ENCODE peak calls at places on chromosome 18, in ten cellular contexts. Z is sigmoid colon, W is breast epithelium, M is Peyer's patch, B is ovary, C is A549, E is IMR-90, R is testis, I is adrenal gland, O is upper lobe of left lung. V is an unnamed sample.

GRCh38 chr18:39839782-39840181 is 2115.3 kb upstream of the PIK3C3 start:
- DNase-seq in Z (no peak), W (no peak), M (no peak), B (no peak), C (no peak), E (peak; percentile 1), R (no peak), I (no peak), O (no peak), V (no peak)

GRCh38 chr18:28073658-28074057 is 103.3 kb downstream of the CDH2 start:
- DNase-seq in Z (no peak), W (no peak), M (no peak), B (no peak), C (no peak), E (no peak), R (no peak), I (no peak), O (no peak), V (no peak)

GRCh38 chr18:12287684-12288405 is 20.2 kb upstream of the TUBB6 start:
- DNase-seq in Z (peak; percentile 93), W (peak; percentile 90), M (peak; percentile 73), B (peak; percentile 56), C (peak; percentile 40), E (peak; percentile 95), R (peak; percentile 84), I (peak; percentile 76), O (peak; percentile 87), V (peak; percentile 84)

GRCh38 chr18:61731693-61732376 is 161.0 kb downstream of the RNF152 start:
- DNase-seq in Z (no peak), W (no peak), M (no peak), B (no peak), C (no peak), E (no peak), R (no peak), I (no peak), O (no peak), V (no peak)

GRCh38 chr18:44238449-44238848 is 442.2 kb upstream of the SETBP1 start:
- DNase-seq in Z (no peak), W (no peak), M (no peak), B (no peak), C (no peak), E (no peak), R (no peak), I (no peak), O (no peak), V (no peak)

GRCh38 chr18:28063181-28063790 is 113.6 kb downstream of the CDH2 start:
- DNase-seq in Z (no peak), W (no peak), M (no peak), B (no peak), C (no peak), E (peak; percentile 48), R (no peak), I (no peak), O (no peak), V (no peak)

GRCh38 chr18:77203851-77204250 is 45.8 kb upstream of the GALR1 start:
- DNase-seq in Z (no peak), W (no peak), M (no peak), B (no peak), C (no peak), E (no peak), R (no peak), I (peak; percentile 48), O (no peak), V (no peak)

GRCh38 chr18:40249390-40250080 is 1705.5 kb upstream of the PIK3C3 start:
- DNase-seq in Z (no peak), W (no peak), M (no peak), B (no peak), C (no peak), E (peak; percentile 6), R (no peak), I (no peak), O (no peak), V (no peak)

GRCh38 chr18:24924066-24924716 is 427.8 kb downstream of the ZNF521 start:
- DNase-seq in Z (no peak), W (no peak), M (no peak), B (no peak), C (no peak), E (no peak), R (no peak), I (no peak), O (no peak), V (no peak)

GRCh38 chr18:26458526-26459232 is 89.7 kb downstream of the KCTD1 start:
- DNase-seq in Z (no peak), W (peak; percentile 26), M (no peak), B (no peak), C (no peak), E (peak; percentile 80), R (no peak), I (no peak), O (no peak), V (no peak)

GRCh38 chr18:26460449-26461091 is 87.8 kb downstream of the KCTD1 start:
- DNase-seq in Z (no peak), W (no peak), M (no peak), B (no peak), C (peak; percentile 41), E (peak; percentile 38), R (no peak), I (no peak), O (no peak), V (no peak)

GRCh38 chr18:26457611-26458350 is 90.6 kb downstream of the KCTD1 start:
- DNase-seq in Z (no peak), W (no peak), M (no peak), B (no peak), C (no peak), E (no peak), R (no peak), I (no peak), O (peak; percentile 67), V (no peak)

GRCh38 chr18:26459884-26460283 is 88.5 kb downstream of the KCTD1 start:
- DNase-seq in Z (no peak), W (no peak), M (no peak), B (no peak), C (no peak), E (no peak), R (no peak), I (no peak), O (no peak), V (no peak)

DNA sequence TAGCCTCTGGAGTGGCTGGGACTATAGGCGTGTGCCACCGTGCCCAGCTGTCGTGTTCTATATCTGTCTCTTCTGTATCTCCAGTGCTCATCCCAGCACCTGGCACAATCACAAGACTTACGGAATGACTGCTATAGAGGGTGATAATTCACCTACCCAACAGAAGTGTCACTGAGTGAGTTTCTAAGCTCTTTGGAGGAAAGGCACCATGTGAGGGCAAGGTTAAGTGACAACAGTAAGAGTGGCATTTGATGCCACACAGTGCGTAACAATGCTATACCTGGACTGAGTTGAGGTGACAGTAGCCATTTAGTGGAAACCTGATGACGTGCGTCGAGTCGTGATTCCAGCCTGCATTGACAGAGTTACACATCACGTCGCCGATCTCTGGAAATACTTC is 89.0 kb downstream of the KCTD1 start:
- DNase-seq in Z (no peak), W (no peak), M (no peak), B (no peak), C (no peak), E (no peak), R (no peak), I (no peak), O (no peak), V (no peak)
- H3K4me1 ChIP-seq in Z (no peaks in the 10 kb centered on the region), W (no peaks in the 10 kb centered on the region), M (no peaks in the 10 kb centered on the region), B (no peaks in the 10 kb centered on the region), C (peaks cover 59% of the 10 kb centered on the region), E (peaks cover 9% of the 10 kb centered on the region), R (peaks cover 5% of the 10 kb centered on the region), I (no peaks in the 10 kb centered on the region), O (no peaks in the 10 kb centered on the region), V (no peaks in the 10 kb centered on the region)

DNA sequence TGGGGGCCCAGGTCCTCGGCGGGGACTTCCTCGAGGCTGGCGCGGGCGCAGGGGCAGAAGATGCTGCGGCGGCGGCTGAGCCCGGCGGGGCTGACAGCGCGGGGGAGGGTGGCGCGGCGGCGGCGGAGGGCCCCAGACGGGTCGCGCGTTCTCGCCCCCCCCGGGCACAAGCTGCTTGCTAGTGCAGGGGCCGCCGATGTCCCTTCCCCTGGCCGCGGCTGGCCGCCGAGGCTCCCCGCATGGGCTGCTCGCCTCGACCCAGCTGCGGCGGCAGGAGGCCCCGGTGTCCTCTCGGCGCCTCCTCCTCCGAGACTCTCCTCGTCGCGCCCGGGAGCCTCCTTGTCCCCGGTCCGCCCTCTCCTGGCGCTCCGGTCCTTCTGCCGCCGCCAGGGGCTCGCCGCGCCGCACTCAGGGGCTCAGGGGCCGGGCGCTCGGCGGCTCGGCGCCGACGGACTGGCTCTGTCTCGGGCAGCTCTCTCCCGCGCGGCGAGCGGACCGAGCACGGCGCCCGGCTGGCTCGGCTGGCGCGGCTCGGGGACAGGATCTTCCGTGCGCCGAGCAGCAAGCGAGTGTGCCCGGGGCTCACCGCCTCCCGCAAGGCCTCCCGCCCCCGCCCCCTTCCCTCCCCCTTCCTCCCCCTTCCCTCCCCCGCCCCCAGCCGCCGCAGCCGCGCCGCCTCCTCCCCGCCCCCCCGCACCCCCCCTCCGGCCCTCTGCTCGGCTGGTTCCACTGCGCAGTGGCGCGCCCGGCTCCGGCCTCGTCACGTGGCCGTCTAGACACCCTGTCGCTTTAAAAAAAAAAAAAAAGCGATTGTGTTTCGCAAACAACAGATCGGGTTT is 902 bp upstream of the SMAD7 start:
- DNase-seq in Z (peak; percentile 95), W (peak; percentile 87), M (peak; percentile 95), B (peak; percentile 90), C (peak; percentile 86), E (peak; percentile 86), R (peak; percentile 86), I (peak; percentile 93), O (peak; percentile 97), V (peak; percentile 89)
- TF ChIP-seq POLR2A in Z (peak; percentile 15), W (no peak), M (peak; percentile 74), B (peak; percentile 59), C (peak; percentile 72), E (peak; percentile 80), R (no peak), I (peak; percentile 84), O (peak; percentile 95), V (peak; percentile 86)

DNA sequence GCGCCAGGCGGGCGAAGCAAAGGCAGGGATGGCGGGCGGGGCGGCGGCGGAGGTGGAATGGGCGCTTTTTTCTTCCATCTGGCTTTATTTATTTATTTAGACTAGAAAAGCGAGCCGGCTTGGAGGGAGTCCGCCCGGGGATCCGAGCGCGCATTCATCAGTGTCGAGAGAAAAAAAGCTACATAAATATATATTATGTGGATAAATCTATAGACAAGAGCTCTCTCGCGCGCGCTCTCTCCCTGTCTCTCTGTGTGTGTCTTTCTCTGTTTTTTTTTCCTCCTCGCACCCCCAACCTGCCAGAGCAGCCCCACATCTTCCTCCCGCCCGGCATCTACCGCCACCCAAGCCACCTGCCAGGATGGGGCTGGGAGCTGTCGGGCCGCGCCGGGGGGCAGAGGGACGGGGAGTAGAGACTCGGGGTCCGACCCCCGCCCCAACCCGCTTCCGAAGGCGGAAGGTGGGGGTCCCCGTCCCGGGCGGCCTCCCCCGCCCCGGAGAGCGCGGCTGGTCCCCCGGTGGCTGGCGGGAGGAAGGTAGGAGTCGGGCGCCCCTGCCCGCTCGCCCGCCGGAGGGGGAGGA is 972 bp upstream of the CELF4 start:
- DNase-seq in Z (peak; percentile 50), W (no peak), M (no peak), B (no peak), C (no peak), E (no peak), R (peak; percentile 35), I (no peak), O (no peak), V (no peak)
- H3K4me3 ChIP-seq in Z (peak overlapping the region; percentile 46), W (peak overlapping the region; percentile 54), M (no peak overlapping the region), B (peak overlapping the region; percentile 33), C (peak overlapping the region; percentile 41), E (peak overlapping the region; percentile 36), R (peak overlapping the region; percentile 71), I (peak overlapping the region; percentile 40), O (peak overlapping the region; percentile 48), V (peak overlapping the region; percentile 22)

DNA sequence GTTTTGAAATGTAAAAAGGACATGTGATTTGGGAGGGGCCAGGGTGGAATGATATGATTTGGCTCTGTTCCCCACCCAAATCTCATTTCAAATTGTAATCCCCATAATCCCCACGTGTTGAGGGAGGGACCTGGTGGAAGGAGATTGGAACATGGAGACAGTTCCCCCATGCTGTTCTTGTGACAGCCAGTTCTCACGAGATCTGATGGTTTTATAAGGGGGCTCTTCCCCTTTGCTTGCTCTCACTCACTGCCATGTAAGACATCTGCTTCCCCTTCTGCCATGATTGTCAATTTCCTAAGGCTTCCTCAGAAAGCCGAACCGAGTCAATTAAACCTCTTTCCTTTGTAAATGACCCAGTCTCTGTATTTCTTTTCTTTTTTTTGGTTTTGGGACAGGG is 39.2 kb downstream of the FECH start:
- DNase-seq in Z (no peak), W (no peak), M (no peak), B (no peak), C (no peak), E (no peak), R (no peak), I (no peak), O (no peak), V (no peak)
- H3K4me1 ChIP-seq in Z (no peaks in the 10 kb centered on the region), W (no peaks in the 10 kb centered on the region), M (no peaks in the 10 kb centered on the region), B (no peaks in the 10 kb centered on the region), C (no peaks in the 10 kb centered on the region), E (peaks cover 2% of the 10 kb centered on the region), R (no peaks in the 10 kb centered on the region), I (no peaks in the 10 kb centered on the region), O (no peaks in the 10 kb centered on the region), V (no peaks in the 10 kb centered on the region)